ENCODE peak calls at places on chromosomes 6 and 20, in four cellular contexts. One of them, this sample, is unnamed.

GRCh38 chr20:20005381-20005780 is 11.8 kb upstream of the NAA20 start:
- DNase-seq in A549: no peak
- DNase-seq in left ventricle myocardium inferior: no peak
- DNase-seq in coronary artery: no peak
- DNase-seq in this sample: no peak

GRCh38 chr6:168658059-168658458 is 217.1 kb downstream of the SMOC2 start:
- DNase-seq in A549: no peak
- DNase-seq in coronary artery: peak
- DNase-seq in left ventricle myocardium inferior: no peak
- DNase-seq in this sample: no peak

GRCh38 chr6:17580518-17581048 is 19.5 kb upstream of the FAM8A1 start:
- DNase-seq in left ventricle myocardium inferior: peak
- DNase-seq in coronary artery: no peak
- DNase-seq in A549: no peak
- DNase-seq in this sample: peak

GRCh38 chr6:35328108-35328723 is 14.1 kb upstream of the PPARD start:
- DNase-seq in A549: no peak
- DNase-seq in coronary artery: no peak
- DNase-seq in left ventricle myocardium inferior: no peak
- DNase-seq in this sample: no peak

GRCh38 chr6:45387236-45387635 is 9.5 kb upstream of the SUPT3H start:
- DNase-seq in A549: no peak
- DNase-seq in left ventricle myocardium inferior: no peak
- DNase-seq in coronary artery: no peak
- DNase-seq in this sample: no peak

GRCh38 chr20:22466447-22467171 is 117.8 kb downstream of the FOXA2 start:
- DNase-seq in coronary artery: no peak
- DNase-seq in left ventricle myocardium inferior: no peak
- DNase-seq in A549: no peak
- DNase-seq in this sample: no peak

GRCh38 chr20:6956574-6956973 is 189.1 kb downstream of the BMP2 start:
- DNase-seq in A549: no peak
- DNase-seq in coronary artery: no peak
- DNase-seq in left ventricle myocardium inferior: no peak
- DNase-seq in this sample: peak

GRCh38 chr6:170487707-170488329 is 65.3 kb downstream of the PSMB1 start:
- DNase-seq in coronary artery: no peak
- DNase-seq in left ventricle myocardium inferior: no peak
- DNase-seq in A549: no peak
- DNase-seq in this sample: no peak

GRCh38 chr20:17619351-17620093 is 49.6 kb downstream of the DSTN start:
- DNase-seq in A549: no peak
- DNase-seq in coronary artery: no peak
- DNase-seq in left ventricle myocardium inferior: no peak
- DNase-seq in this sample: no peak

GRCh38 chr6:26003102-26003694 is 40.6 kb downstream of the TRIM38 start:
- DNase-seq in left ventricle myocardium inferior: no peak
- DNase-seq in coronary artery: no peak
- DNase-seq in A549: peak
- DNase-seq in this sample: peak

GRCh38 chr6:155026366-155027045 is 31.4 kb downstream of the TIAM2 start:
- DNase-seq in A549: peak
- DNase-seq in left ventricle myocardium inferior: no peak
- DNase-seq in coronary artery: peak
- DNase-seq in this sample: peak

GRCh38 chr6:104325341-104326172 is 534.2 kb downstream of the HACE1 start:
- DNase-seq in A549: peak
- DNase-seq in left ventricle myocardium inferior: no peak
- DNase-seq in coronary artery: no peak
- DNase-seq in this sample: peak

GRCh38 chr6:100464910-100465700 is at the start of gene SIM1:
- DNase-seq in left ventricle myocardium inferior: peak
- DNase-seq in coronary artery: no peak
- DNase-seq in A549: no peak
- DNase-seq in this sample: peak

GRCh38 chr6:130708338-130708737 is 118.9 kb upstream of the SMLR1 start:
- DNase-seq in left ventricle myocardium inferior: no peak
- DNase-seq in A549: no peak
- DNase-seq in coronary artery: no peak
- DNase-seq in this sample: no peak

GRCh38 chr6:5132741-5133140 is 47.6 kb downstream of the PPP1R3G start:
- DNase-seq in coronary artery: peak
- DNase-seq in left ventricle myocardium inferior: peak
- DNase-seq in A549: no peak
- DNase-seq in this sample: no peak

GRCh38 chr6:39347906-39348585 is 25.5 kb upstream of the KCNK16 start:
- DNase-seq in A549: peak
- DNase-seq in coronary artery: no peak
- DNase-seq in left ventricle myocardium inferior: peak
- DNase-seq in this sample: peak

GRCh38 chr6:129134535-129134934 is 251.6 kb downstream of the LAMA2 start:
- DNase-seq in left ventricle myocardium inferior: no peak
- DNase-seq in A549: no peak
- DNase-seq in coronary artery: no peak
- DNase-seq in this sample: no peak

GRCh38 chr6:37535701-37536461 is 36.2 kb upstream of the CCDC167 start:
- DNase-seq in left ventricle myocardium inferior: no peak
- DNase-seq in coronary artery: no peak
- DNase-seq in A549: no peak
- DNase-seq in this sample: peak

GRCh38 chr6:102798631-102799030 is 1405.1 kb downstream of the GRIK2 start:
- DNase-seq in left ventricle myocardium inferior: no peak
- DNase-seq in A549: no peak
- DNase-seq in coronary artery: no peak
- DNase-seq in this sample: no peak

GRCh38 chr6:16278048-16278724 is 39.8 kb downstream of the GMPR start:
- DNase-seq in coronary artery: no peak
- DNase-seq in left ventricle myocardium inferior: no peak
- DNase-seq in A549: no peak
- DNase-seq in this sample: peak

GRCh38 chr6:112227411-112227810 is 27.0 kb downstream of the LAMA4 start:
- DNase-seq in coronary artery: no peak
- DNase-seq in left ventricle myocardium inferior: no peak
- DNase-seq in A549: no peak
- DNase-seq in this sample: no peak

GRCh38 chr20:13418263-13419229 is 197.5 kb downstream of the ISM1 start:
- DNase-seq in left ventricle myocardium inferior: no peak
- DNase-seq in A549: no peak
- DNase-seq in coronary artery: no peak
- DNase-seq in this sample: no peak

GRCh38 chr6:25660512-25660911 is 8.5 kb downstream of the SCGN start:
- DNase-seq in A549: peak
- DNase-seq in left ventricle myocardium inferior: no peak
- DNase-seq in coronary artery: no peak
- DNase-seq in this sample: peak

GRCh38 chr6:82017773-82018172 is 229.8 kb downstream of the IBTK start:
- DNase-seq in left ventricle myocardium inferior: no peak
- DNase-seq in coronary artery: no peak
- DNase-seq in A549: no peak
- DNase-seq in this sample: no peak

GRCh38 chr20:39421571-39422099 is 459.5 kb downstream of the DHX35 start:
- DNase-seq in coronary artery: no peak
- DNase-seq in A549: no peak
- DNase-seq in left ventricle myocardium inferior: no peak
- DNase-seq in this sample: no peak

GRCh38 chr6:28638915-28639314 is 113.2 kb downstream of the GPX5 start:
- DNase-seq in left ventricle myocardium inferior: no peak
- DNase-seq in coronary artery: no peak
- DNase-seq in A549: no peak
- DNase-seq in this sample: no peak

GRCh38 chr6:45982280-45983036 is 33.2 kb downstream of the CLIC5 start:
- DNase-seq in left ventricle myocardium inferior: no peak
- DNase-seq in coronary artery: no peak
- DNase-seq in A549: no peak
- DNase-seq in this sample: no peak

DNA sequence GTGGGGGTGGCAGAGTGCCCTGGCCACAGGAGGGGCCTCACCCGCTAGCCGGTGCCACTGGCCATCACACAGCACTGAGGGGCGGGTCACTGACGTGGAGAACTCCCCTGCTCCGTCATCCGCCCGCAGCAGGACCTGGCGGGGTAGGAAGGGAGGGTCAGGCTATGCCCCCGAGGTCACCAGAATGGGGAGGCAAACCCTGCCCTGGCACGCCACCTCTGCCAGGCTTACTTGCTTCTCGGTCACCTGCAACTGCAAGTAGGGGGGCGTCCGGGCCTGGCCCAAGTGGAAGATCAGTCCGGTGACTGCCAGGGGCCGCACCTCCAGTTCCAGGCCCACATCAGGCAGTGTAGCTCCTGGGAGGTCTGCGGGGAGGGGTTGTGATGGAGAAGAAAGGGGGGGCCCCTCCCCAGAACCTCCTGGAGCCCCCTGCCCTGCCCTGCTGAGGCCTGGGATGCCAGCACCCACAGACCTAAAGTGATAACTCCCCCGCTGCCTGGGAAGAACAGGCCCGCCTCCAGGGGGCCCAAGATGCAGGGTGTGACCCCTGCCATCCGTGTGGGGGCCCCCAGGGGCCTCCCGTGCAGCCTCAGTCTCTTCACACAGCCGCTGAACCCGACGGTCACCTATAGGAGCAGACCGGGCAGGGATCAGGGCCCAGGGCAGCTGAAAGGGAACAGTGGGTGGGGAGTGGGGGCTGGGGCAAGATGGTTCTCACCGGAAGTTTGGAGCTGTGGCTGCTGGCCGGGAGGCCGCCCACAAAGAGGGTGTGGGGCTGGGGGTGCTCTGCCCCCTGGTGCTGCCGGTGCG is 7.4 kb downstream of the ADRM1 start:
- DNase-seq in A549: no peak
- DNase-seq in coronary artery: no peak
- DNase-seq in left ventricle myocardium inferior: no peak
- DNase-seq in this sample: no peak
- TF ChIP-seq CTCF in A549: no peak
- TF ChIP-seq CTCF in coronary artery: no peak
- TF ChIP-seq CTCF in left ventricle myocardium inferior: no peak
- TF ChIP-seq CTCF in this sample: no peak

DNA sequence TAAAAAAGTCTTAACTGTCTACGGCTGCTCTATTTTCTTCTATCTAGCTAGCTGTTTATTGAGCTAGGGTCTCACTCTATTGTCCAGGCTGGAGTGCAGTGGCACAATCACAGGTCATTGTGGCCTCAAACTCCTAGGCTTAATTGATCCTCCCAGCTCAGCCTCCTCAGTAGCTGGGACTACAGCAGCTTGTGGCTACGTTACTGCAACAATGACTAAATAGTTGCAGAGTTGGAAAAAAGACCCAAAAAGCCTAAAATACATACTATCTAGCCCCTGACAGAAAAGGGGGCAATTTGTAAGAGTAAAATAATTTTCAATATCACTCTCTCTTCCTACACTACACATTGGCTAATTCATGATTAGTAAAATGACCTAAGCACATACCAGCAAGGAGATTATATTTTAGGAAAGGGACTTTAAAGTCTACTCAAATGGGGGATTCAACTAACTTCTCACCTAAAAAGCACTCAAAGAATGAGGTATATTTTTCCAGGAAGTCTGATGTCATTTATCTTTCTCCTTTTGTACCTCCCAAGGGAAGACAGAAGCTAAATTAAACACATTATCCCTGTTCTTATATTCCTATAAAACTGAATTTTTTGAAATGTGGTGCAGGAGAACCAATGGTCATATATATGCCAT is 82.8 kb downstream of the ZMYND8 start:
- DNase-seq in A549: peak
- DNase-seq in left ventricle myocardium inferior: no peak
- DNase-seq in coronary artery: no peak
- DNase-seq in this sample: no peak
- H3K27ac ChIP-seq in A549: peak
- H3K27ac ChIP-seq in left ventricle myocardium inferior: peak
- H3K27ac ChIP-seq in coronary artery: peak
- H3K27ac ChIP-seq in this sample: peak

GRCh38 chr6:106170030-106170791 is 84.1 kb downstream of the PRDM1 start:
- DNase-seq in A549: no peak
- DNase-seq in coronary artery: no peak
- DNase-seq in left ventricle myocardium inferior: no peak
- DNase-seq in this sample: no peak
- TF ChIP-seq CTCF in A549: no peak
- TF ChIP-seq CTCF in coronary artery: no peak
- TF ChIP-seq CTCF in left ventricle myocardium inferior: no peak
- TF ChIP-seq CTCF in this sample: no peak

GRCh38 chr6:43426928-43427405 is 374 bp upstream of the ABCC10 start:
- DNase-seq in left ventricle myocardium inferior: no peak
- DNase-seq in coronary artery: no peak
- DNase-seq in A549: no peak
- DNase-seq in this sample: no peak
- H3K27ac ChIP-seq in left ventricle myocardium inferior: peak
- H3K27ac ChIP-seq in coronary artery: peak
- H3K27ac ChIP-seq in A549: peak
- H3K27ac ChIP-seq in this sample: peak

GRCh38 chr6:41489284-41489851 is 56.8 kb upstream of the FOXP4 start:
- DNase-seq in A549: no peak
- DNase-seq in left ventricle myocardium inferior: peak
- DNase-seq in coronary artery: no peak
- DNase-seq in this sample: no peak

GRCh38 chr6:41492261-41492891 is 53.8 kb upstream of the FOXP4 start:
- DNase-seq in coronary artery: no peak
- DNase-seq in A549: no peak
- DNase-seq in left ventricle myocardium inferior: no peak
- DNase-seq in this sample: no peak

GRCh38 chr6:41488064-41488391 is 58.2 kb upstream of the FOXP4 start:
- DNase-seq in coronary artery: no peak
- DNase-seq in left ventricle myocardium inferior: no peak
- DNase-seq in A549: no peak
- DNase-seq in this sample: no peak

GRCh38 chr6:41483943-41484342 is 62.2 kb upstream of the FOXP4 start:
- DNase-seq in left ventricle myocardium inferior: no peak
- DNase-seq in A549: no peak
- DNase-seq in coronary artery: no peak
- DNase-seq in this sample: no peak

DNA sequence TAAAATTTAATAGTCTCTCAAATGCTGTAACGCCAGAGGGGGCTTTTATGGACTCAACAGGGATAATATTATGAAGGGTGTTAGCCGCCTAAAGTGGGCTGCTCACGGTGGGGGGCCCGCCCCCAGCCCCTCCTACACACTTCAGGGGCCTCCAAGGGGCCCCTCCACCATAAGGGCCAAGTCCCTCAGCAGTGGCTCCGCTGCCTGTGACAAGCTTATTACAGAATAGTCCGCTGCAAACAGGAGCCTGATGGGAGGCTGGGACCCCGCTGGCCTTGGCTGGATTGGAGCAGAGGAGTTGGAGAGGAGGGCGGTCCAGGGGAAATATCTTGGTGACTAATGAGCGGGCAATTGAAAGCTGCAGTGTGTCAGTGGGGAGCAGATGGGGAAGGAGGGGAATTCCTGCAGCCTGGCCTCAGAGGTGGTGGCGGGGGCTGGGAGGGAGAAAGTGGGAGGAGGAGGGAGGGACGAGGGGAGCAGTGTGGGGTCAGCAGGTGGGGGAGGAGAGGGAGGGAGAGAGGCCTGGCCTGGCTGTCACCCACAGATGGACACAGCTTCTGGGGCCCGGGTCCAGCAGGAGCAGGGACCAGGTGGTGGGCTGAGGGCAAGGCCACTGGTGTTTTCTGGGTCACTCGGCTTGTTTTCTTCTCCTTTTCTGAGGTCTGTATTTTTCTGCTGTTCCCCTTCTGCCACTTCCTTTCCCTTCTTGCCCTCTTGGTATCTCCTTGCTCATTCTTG is 57.6 kb upstream of the FOXP4 start:
- DNase-seq in A549: no peak
- DNase-seq in coronary artery: no peak
- DNase-seq in left ventricle myocardium inferior: no peak
- DNase-seq in this sample: no peak
- TF ChIP-seq CTCF in A549: no peak
- TF ChIP-seq CTCF in coronary artery: no peak
- TF ChIP-seq CTCF in left ventricle myocardium inferior: no peak
- TF ChIP-seq CTCF in this sample: no peak

This sample was measured in RWPE1.